ENCODE peak calls at places on chromosomes 4 and X, in five cellular contexts. One of them, this sample, is unnamed.

GRCh38 chr4:81650871-81651270 is 179.2 kb upstream of the RASGEF1B start:
- DNase-seq in CD4-positive, alpha-beta memory T cell: no peak
- DNase-seq in renal cortical epithelial cell: peak
- DNase-seq in colonic mucosa: no peak
- DNase-seq in ELR: no peak
- DNase-seq in this sample: no peak

GRCh38 chr4:84433603-84434232 is 65.4 kb downstream of the NKX6-1 start:
- DNase-seq in CD4-positive, alpha-beta memory T cell: no peak
- DNase-seq in ELR: no peak
- DNase-seq in renal cortical epithelial cell: no peak
- DNase-seq in colonic mucosa: no peak
- DNase-seq in this sample: no peak

GRCh38 chr4:40515037-40515397 is 114.6 kb downstream of the RBM47 start:
- DNase-seq in CD4-positive, alpha-beta memory T cell: no peak
- DNase-seq in colonic mucosa: no peak
- DNase-seq in ELR: no peak
- DNase-seq in renal cortical epithelial cell: peak
- DNase-seq in this sample: peak

GRCh38 chr4:151184523-151185458 is 85.4 kb downstream of the RPS3A start:
- DNase-seq in ELR: peak
- DNase-seq in colonic mucosa: no peak
- DNase-seq in CD4-positive, alpha-beta memory T cell: no peak
- DNase-seq in renal cortical epithelial cell: peak
- DNase-seq in this sample: no peak

GRCh38 chr4:163679189-163679588 is 184.7 kb downstream of the TMA16 start:
- DNase-seq in renal cortical epithelial cell: no peak
- DNase-seq in colonic mucosa: no peak
- DNase-seq in CD4-positive, alpha-beta memory T cell: no peak
- DNase-seq in ELR: peak
- DNase-seq in this sample: no peak

GRCh38 chr4:128228021-128228571 is 59.5 kb downstream of the PGRMC2 start:
- DNase-seq in colonic mucosa: no peak
- DNase-seq in renal cortical epithelial cell: peak
- DNase-seq in CD4-positive, alpha-beta memory T cell: no peak
- DNase-seq in ELR: no peak
- DNase-seq in this sample: peak

GRCh38 chr4:156252300-156253016 is 298.8 kb upstream of the CTSO start:
- DNase-seq in CD4-positive, alpha-beta memory T cell: no peak
- DNase-seq in ELR: peak
- DNase-seq in renal cortical epithelial cell: peak
- DNase-seq in colonic mucosa: no peak
- DNase-seq in this sample: no peak

GRCh38 chrX:5976332-5976731 is 252.3 kb downstream of the NLGN4X start:
- DNase-seq in CD4-positive, alpha-beta memory T cell: no peak
- DNase-seq in colonic mucosa: no peak
- DNase-seq in renal cortical epithelial cell: no peak
- DNase-seq in ELR: no peak
- DNase-seq in this sample: no peak

GRCh38 chrX:110383414-110383813 is 24.8 kb downstream of the RTL9 start:
- DNase-seq in colonic mucosa: no peak
- DNase-seq in ELR: peak
- DNase-seq in renal cortical epithelial cell: peak
- DNase-seq in CD4-positive, alpha-beta memory T cell: no peak
- DNase-seq in this sample: no peak

GRCh38 chr4:40924096-40924792 is 174.5 kb downstream of the NSUN7 start:
- DNase-seq in CD4-positive, alpha-beta memory T cell: peak
- DNase-seq in ELR: peak
- DNase-seq in colonic mucosa: peak
- DNase-seq in renal cortical epithelial cell: peak
- DNase-seq in this sample: peak

GRCh38 chrX:148771440-148771839 is 271.0 kb downstream of the AFF2 start:
- DNase-seq in ELR: no peak
- DNase-seq in colonic mucosa: no peak
- DNase-seq in renal cortical epithelial cell: no peak
- DNase-seq in CD4-positive, alpha-beta memory T cell: no peak
- DNase-seq in this sample: no peak

GRCh38 chr4:109441858-109442480 is 8.4 kb downstream of the SEC24B start:
- DNase-seq in renal cortical epithelial cell: no peak
- DNase-seq in ELR: peak
- DNase-seq in colonic mucosa: no peak
- DNase-seq in CD4-positive, alpha-beta memory T cell: no peak
- DNase-seq in this sample: no peak

GRCh38 chr4:139452000-139452399 is 1.9 kb upstream of the RAB33B start:
- DNase-seq in ELR: no peak
- DNase-seq in renal cortical epithelial cell: no peak
- DNase-seq in CD4-positive, alpha-beta memory T cell: no peak
- DNase-seq in colonic mucosa: no peak
- DNase-seq in this sample: no peak

GRCh38 chr4:176601156-176601555 is 191.6 kb downstream of the VEGFC start:
- DNase-seq in colonic mucosa: no peak
- DNase-seq in renal cortical epithelial cell: no peak
- DNase-seq in ELR: peak
- DNase-seq in CD4-positive, alpha-beta memory T cell: no peak
- DNase-seq in this sample: no peak

GRCh38 chrX:31266172-31267076 is 194.6 kb upstream of the FTHL17 start:
- DNase-seq in colonic mucosa: peak
- DNase-seq in renal cortical epithelial cell: no peak
- DNase-seq in CD4-positive, alpha-beta memory T cell: no peak
- DNase-seq in ELR: peak
- DNase-seq in this sample: peak

This sample was measured in stomach.